ENCODE peak calls at places on chromosome 22, in four cellular contexts. Z is AG04450, Y is choroid plexus epithelial cell, O is pancreas. E is an unnamed sample.

GRCh38 chr22:43587574-43587973 is 175.8 kb downstream of the MPPED1 start:
- DNase-seq in Z (no peak), Y (no peak), O (no peak), E (no peak)

GRCh38 chr22:41836551-41836950 is 3.6 kb downstream of the SREBF2 start:
- DNase-seq in Z (no peak), Y (no peak), O (no peak), E (no peak)

GRCh38 chr22:26016916-26017315 is 152.3 kb upstream of the SEZ6L start:
- DNase-seq in Z (no peak), Y (no peak), O (no peak), E (no peak)

GRCh38 chr22:26674211-26675190 is 17.1 kb downstream of the MIAT start:
- DNase-seq in Z (no peak), Y (no peak), O (no peak), E (no peak)

GRCh38 chr22:32204211-32204855 is 540 bp downstream of the RFPL2 start:
- DNase-seq in Z (no peak), Y (no peak), O (no peak), E (no peak)

GRCh38 chr22:30209642-30210041 is 36.9 kb downstream of the LIF start:
- DNase-seq in Z (no peak), Y (no peak), O (no peak), E (no peak)

GRCh38 chr22:42769574-42770447 is 49.1 kb upstream of the A4GALT start:
- DNase-seq in Z (peak; percentile 81), Y (peak; percentile 89), O (no peak), E (peak; percentile 53)

GRCh38 chr22:28963362-28963761 is 80.0 kb downstream of the ZNRF3 start:
- DNase-seq in Z (no peak), Y (no peak), O (no peak), E (no peak)

GRCh38 chr22:48923165-48923875 is 904.4 kb downstream of the BRD1 start:
- DNase-seq in Z (no peak), Y (no peak), O (no peak), E (no peak)

GRCh38 chr22:42693763-42694683 is 26.6 kb downstream of the A4GALT start:
- DNase-seq in Z (no peak), Y (no peak), O (no peak), E (no peak)

GRCh38 chr22:41274856-41275255 is 11.1 kb downstream of the RANGAP1 start:
- DNase-seq in Z (no peak), Y (no peak), O (no peak), E (no peak)

GRCh38 chr22:44625421-44625760 is 76.6 kb upstream of the PRR5 start:
- DNase-seq in Z (no peak), Y (no peak), O (no peak), E (no peak)
- H3K4me3 ChIP-seq in Z (no peak overlapping the region), Y (no peak overlapping the region), O (no peak overlapping the region), E (no peak overlapping the region)

GRCh38 chr22:36397081-36397766 is 9.5 kb upstream of the MYH9 start:
- DNase-seq in Z (no peak), Y (peak; percentile 75), O (no peak), E (no peak)
- TF ChIP-seq CTCF in Z (no peak), Y (no peak), O (no peak), E (no peak)

GRCh38 chr22:37417737-37418348 is 9.4 kb downstream of the ELFN2 start:
- DNase-seq in Z (no peak), Y (no peak), O (no peak), E (no peak)

GRCh38 chr22:37419916-37420655 is 7.2 kb downstream of the ELFN2 start:
- DNase-seq in Z (no peak), Y (no peak), O (no peak), E (no peak)

GRCh38 chr22:37418627-37419369 is 8.5 kb downstream of the ELFN2 start:
- DNase-seq in Z (no peak), Y (no peak), O (no peak), E (no peak)

GRCh38 chr22:37420656-37421467 is 6.4 kb downstream of the ELFN2 start:
- DNase-seq in Z (no peak), Y (peak; percentile 40), O (no peak), E (no peak)

DNA sequence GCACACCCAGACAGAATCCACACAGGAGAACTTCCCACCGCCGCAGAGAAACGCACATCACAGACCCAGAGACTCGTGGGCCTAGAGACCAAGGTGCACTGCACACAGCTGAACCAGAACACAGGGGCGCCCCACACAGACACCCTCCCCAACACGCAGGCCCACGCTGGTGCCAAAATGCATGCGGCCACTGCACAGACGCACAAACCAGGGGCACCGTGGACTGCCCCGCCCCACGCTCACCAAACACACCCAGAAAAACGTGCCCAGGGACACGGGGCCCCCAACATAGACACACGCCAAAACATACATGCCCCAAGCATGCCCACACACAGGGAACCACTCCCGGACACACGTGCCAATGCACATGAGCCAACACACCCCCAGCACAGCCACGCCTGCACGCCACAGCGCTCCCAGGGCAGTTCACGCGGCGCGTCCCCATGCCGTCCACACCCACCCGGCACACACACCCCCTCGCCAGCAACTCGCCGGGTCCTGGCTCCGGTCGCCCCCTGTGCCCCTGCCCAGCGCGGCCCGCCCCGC is 7.8 kb downstream of the ELFN2 start:
- DNase-seq in Z (no peak), Y (no peak), O (no peak), E (no peak)
- H3K4me3 ChIP-seq in Z (peak overlapping the region; percentile 58), Y (peak overlapping the region; percentile 53), O (no peak overlapping the region), E (peak overlapping the region; percentile 26)

DNA sequence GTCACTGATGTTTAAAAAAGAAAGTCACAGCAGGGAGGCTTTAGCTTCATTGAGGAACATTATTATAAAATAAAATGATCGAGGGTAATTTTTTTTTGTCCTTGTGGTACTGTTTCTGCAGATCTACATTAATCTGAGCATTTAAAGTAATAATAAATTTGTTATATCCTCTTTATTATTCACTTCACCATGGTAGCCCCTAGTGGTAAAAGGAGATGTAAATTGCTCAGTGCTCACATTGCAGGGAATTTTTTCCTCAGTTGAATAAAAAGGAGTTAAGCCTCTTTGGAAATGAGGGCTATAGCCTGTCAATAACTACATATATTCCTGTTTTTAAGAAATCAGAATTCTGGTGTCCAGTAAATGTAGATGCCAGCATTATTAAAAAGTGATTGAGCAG is 99.7 kb upstream of the VPREB1 start:
- DNase-seq in Z (no peak), Y (peak; percentile 44), O (no peak), E (no peak)
- TF ChIP-seq CTCF in Z (peak; percentile 55), Y (peak; percentile 49), O (no peak), E (peak; percentile 13)

DNA sequence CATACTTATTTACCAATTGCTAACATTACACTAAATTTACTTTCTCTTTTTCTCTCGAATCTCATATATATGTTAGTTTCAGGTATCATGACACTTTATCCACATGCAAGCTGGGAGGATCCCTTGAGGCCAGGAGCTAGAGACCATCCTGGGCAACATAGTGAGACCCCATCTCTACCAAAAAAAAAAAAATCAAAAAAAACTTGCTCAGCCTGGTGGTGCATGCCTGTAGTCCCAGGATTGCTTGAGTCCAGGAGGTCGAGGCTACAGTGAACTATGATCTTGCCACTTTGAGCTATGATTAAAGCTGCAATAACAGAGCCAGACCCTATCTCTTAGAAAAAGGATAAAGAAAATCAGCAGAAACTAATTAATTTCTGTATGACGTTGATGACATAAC is 3.8 kb upstream of the UPK3A start:
- DNase-seq in Z (no peak), Y (no peak), O (no peak), E (no peak)
- H3K4me3 ChIP-seq in Z (no peak overlapping the region), Y (no peak overlapping the region), O (no peak overlapping the region), E (no peak overlapping the region)